ENCODE peak calls at places on chromosome 9, in seven cellular contexts. R is fibroblast of lung, Q is astrocyte, S is H1, N is HCT116, Z is mammary epithelial cell, G is PC-3. B is an unnamed sample. For H3K79me2, the result is how much of the 10 kb centered on the place peaks cover.

GRCh38 chr9:76564300-76564699 is 105.3 kb downstream of the GCNT1 start:
- DNase-seq in S (no peak), G (no peak), N (no peak), R (peak), Z (no peak), Q (peak), B (no peak)

GRCh38 chr9:97907051-97907450 is 15.2 kb downstream of the TRMO start:
- DNase-seq in N (no peak), R (no peak), S (no peak), G (no peak), Q (no peak), Z (no peak), B (no peak)

GRCh38 chr9:89814340-89815040 is 209.7 kb downstream of the GADD45G start:
- DNase-seq in G (no peak), N (no peak), Z (no peak), Q (peak), R (peak), S (no peak), B (no peak)

GRCh38 chr9:105309531-105309931 is 65.1 kb downstream of the SLC44A1 start:
- DNase-seq in Q (no peak), G (no peak), R (no peak), Z (no peak), N (no peak), S (no peak), B (no peak)

GRCh38 chr9:89742660-89743059 is 137.8 kb downstream of the GADD45G start:
- DNase-seq in Q (no peak), G (no peak), N (no peak), Z (no peak), R (no peak), S (no peak), B (no peak)

GRCh38 chr9:77085416-77085815 is 66.0 kb downstream of the FOXB2 start:
- DNase-seq in Q (no peak), S (no peak), G (peak), N (no peak), Z (peak), R (no peak), B (no peak)

GRCh38 chr9:79471577-79472543 is 99.9 kb upstream of the TLE4 start:
- DNase-seq in G (peak), R (peak), Q (no peak), Z (peak), S (no peak), N (no peak), B (no peak)

GRCh38 chr9:13447551-13448422 is 168.3 kb upstream of the MPDZ start:
- DNase-seq in Q (no peak), N (no peak), S (no peak), R (no peak), Z (no peak), G (no peak), B (no peak)

GRCh38 chr9:4126996-4127395 is 172.9 kb downstream of the GLIS3 start:
- DNase-seq in N (no peak), R (peak), S (no peak), Q (peak), Z (no peak), G (no peak), B (no peak)

GRCh38 chr9:31730398-31730797 is 654.0 kb upstream of the ACO1 start:
- DNase-seq in N (no peak), Q (no peak), S (no peak), G (no peak), Z (no peak), R (no peak), B (no peak)

GRCh38 chr9:106818034-106818433 is 44.9 kb upstream of the ZNF462 start:
- DNase-seq in N (no peak), R (no peak), Q (no peak), Z (no peak), G (no peak), S (no peak), B (no peak)

GRCh38 chr9:106816524-106816923 is 46.4 kb upstream of the ZNF462 start:
- DNase-seq in R (no peak), N (no peak), Z (no peak), S (no peak), G (no peak), Q (no peak), B (no peak)

DNA sequence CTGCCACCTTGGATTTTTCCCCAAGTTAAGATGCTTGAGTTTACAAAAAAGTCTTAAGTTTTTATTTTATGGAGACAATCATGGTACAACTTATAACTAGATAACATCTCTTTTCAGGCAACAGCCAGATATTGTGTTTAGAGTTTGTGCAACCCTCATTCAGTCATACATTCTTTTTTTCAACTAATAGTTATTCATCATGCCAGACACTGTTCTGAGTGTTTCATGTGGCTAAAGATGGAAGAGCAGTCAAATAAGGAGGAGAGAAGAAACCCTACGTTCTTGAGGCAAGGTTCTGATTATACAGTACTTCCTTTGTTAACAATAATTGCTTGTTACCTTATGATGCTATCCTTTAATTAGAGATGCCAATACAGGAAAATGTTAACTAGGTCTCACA is 42.1 kb upstream of the ZNF462 start:
- DNase-seq in Z (peak), S (no peak), R (no peak), Q (no peak), N (no peak), G (no peak), B (no peak)
- TF ChIP-seq EZH2 in Z (no peak), S (no peak), R (no peak), Q (no peak), N (no peak), G (no peak), B (no peak)

GRCh38 chr9:130023994-130024596 is 18.9 kb downstream of the FNBP1 start:
- DNase-seq in Q (no peak), G (peak), N (no peak), R (no peak), Z (no peak), S (no peak), B (no peak)
- H3K79me2 ChIP-seq in Q (under half), G (half or more), N (under half), R (under half), Z (under half), S (under half), B (half or more)

GRCh38 chr9:69758981-69759477 is 782 bp downstream of the PTAR1 start:
- DNase-seq in Z (no peak), G (no peak), S (no peak), Q (peak), N (no peak), R (no peak), B (no peak)

GRCh38 chr9:69760278-69760610 is 433 bp upstream of the PTAR1 start:
- DNase-seq in G (no peak), N (no peak), Q (no peak), S (no peak), R (no peak), Z (no peak), B (no peak)

GRCh38 chr9:69762527-69762926 is 2.7 kb upstream of the PTAR1 start:
- DNase-seq in N (no peak), Q (no peak), G (no peak), Z (no peak), R (no peak), S (no peak), B (no peak)

GRCh38 chr9:69758001-69758730 is 1.6 kb downstream of the PTAR1 start:
- DNase-seq in Z (no peak), N (no peak), S (no peak), Q (peak), R (peak), G (no peak), B (no peak)

DNA sequence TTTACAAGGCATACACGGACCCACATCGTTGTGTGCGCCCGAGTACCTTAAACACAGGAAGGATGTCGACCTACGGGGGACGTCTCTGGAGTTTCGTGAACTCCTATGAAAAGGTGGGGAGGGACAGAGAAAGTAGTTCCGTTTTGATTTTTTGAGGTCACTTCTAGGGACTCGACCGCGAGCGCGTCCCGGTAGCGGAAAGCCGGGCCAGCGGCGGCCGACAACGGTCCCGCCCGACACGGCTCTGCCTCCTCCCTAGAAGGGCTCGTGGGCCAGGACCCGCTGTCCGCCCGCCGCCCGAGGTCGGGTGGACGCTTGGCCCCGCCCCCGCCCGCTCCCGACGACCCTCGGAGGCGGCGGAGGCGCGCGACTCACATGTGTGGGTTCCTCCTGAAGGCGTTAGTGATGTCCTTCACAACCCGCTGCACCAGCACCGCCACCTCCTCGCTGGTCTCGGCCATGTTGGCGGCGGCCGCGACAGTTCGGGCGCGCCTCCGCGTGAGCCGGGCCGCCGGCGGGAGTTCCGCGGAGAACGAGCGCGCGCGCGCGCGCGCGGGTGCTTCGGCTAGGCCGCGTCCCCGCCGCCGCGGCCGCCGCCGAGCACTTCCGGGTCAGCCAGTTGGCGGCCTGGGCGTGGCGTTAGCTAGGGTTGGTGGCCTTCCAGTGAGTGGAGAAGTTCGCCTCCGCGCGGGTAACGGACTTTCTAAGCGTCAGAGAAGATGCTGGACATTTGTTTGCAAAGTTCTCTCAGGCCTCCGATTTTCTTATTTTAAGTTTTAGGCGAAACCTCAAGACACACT is at the start of gene PTAR1:
- DNase-seq in G (peak), Z (peak), R (peak), S (peak), N (peak), Q (peak), B (peak)
- TF ChIP-seq EZH2 in G (no peak), Z (no peak), R (no peak), S (no peak), N (no peak), Q (no peak), B (no peak)

GRCh38 chr9:137082222-137082924 is 4.4 kb upstream of the MAN1B1 start:
- DNase-seq in Q (no peak), G (no peak), R (no peak), S (no peak), N (no peak), Z (no peak), B (no peak)
- H3K79me2 ChIP-seq in Q (under half), G (under half), R (under half), S (under half), N (under half), Z (under half), B (under half)

DNA sequence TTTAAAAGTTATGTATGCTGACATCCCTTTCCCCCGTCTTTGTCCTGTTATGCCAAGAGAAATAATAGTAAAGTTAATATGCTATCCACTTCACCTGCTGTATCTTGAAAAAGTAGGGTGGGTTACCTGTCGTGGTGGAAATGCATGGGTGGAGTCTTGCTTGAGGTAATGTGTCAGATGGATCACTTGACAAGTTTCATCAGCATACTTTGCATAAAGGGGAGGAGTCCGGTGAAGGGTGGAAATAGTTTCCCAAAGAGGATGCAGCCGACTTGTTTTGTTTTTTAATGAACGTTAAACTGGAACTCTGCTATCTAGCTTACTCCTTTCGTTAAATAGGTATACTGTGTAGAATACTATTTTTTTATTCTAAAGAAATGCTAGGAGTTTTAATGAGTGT is 9.0 kb upstream of the DMRT3 start:
- DNase-seq in G (no peak), N (no peak), Z (no peak), S (no peak), Q (no peak), R (no peak), B (no peak)
- TF ChIP-seq EZH2 in G (no peak), N (no peak), Z (no peak), S (no peak), Q (no peak), R (no peak), B (no peak)